ENCODE peak calls at places on chromosomes 3 and 15, in ten cellular contexts. B is progenitor cell of endocrine pancreas; K is pancreas; F is CD8-positive, alpha-beta T cell; H is AG09319; Y is left ventricle myocardium inferior; L is B cell; W is tibial artery; Q is GM13976; P is HL-60. M is an unnamed sample.

GRCh38 chr15:36585774-36586173 is 6.3 kb downstream of the CDIN1 start:
- DNase-seq in K (no peak), L (no peak), Y (no peak), B (no peak), Q (no peak), W (no peak), H (no peak), P (no peak), F (no peak), M (no peak)

GRCh38 chr3:149471991-149472390 is 2.5 kb upstream of the TM4SF4 start:
- DNase-seq in F (no peak), W (no peak), H (no peak), B (no peak), L (no peak), Q (no peak), Y (no peak), P (no peak), K (no peak), M (no peak)

GRCh38 chr15:99343836-99344551 is 92.7 kb downstream of the LRRC28 start:
- DNase-seq in H (no peak), W (no peak), Q (peak; percentile 23), L (no peak), K (no peak), F (peak; percentile 34), P (no peak), B (no peak), Y (peak; percentile 34), M (peak; percentile 8)

GRCh38 chr3:67357610-67358458 is 296.6 kb downstream of the SUCLG2 start:
- DNase-seq in W (no peak), L (no peak), Y (no peak), Q (peak; percentile 20), F (no peak), K (no peak), B (no peak), P (no peak), H (no peak), M (peak; percentile 32)

GRCh38 chr15:74253276-74253921 is 17.3 kb downstream of the CCDC33 start:
- DNase-seq in K (no peak), L (no peak), B (no peak), P (no peak), H (no peak), W (no peak), F (no peak), Q (no peak), Y (no peak), M (no peak)

GRCh38 chr3:152056073-152056472 is 182.6 kb downstream of the SUCNR1 start:
- DNase-seq in Y (no peak), Q (no peak), L (no peak), W (no peak), P (no peak), H (no peak), K (no peak), B (no peak), F (no peak), M (no peak)

GRCh38 chr15:45187894-45188830 is at the start of gene SHF:
- DNase-seq in B (peak; percentile 47), P (no peak), L (peak; percentile 75), H (no peak), K (peak; percentile 39), Y (peak; percentile 65), F (peak; percentile 41), W (peak; percentile 76), Q (peak; percentile 89), M (peak; percentile 88)

GRCh38 chr3:59772416-59773408 is 722.9 kb upstream of the CFAP20DC start:
- DNase-seq in H (no peak), Y (no peak), P (no peak), K (no peak), B (no peak), L (no peak), Q (no peak), F (peak; percentile 13), W (no peak), M (no peak)

GRCh38 chr3:184552296-184552695 is 9.3 kb upstream of the EPHB3 start:
- DNase-seq in L (no peak), P (no peak), B (no peak), H (no peak), K (no peak), Q (no peak), Y (no peak), F (no peak), W (no peak), M (no peak)

GRCh38 chr15:60362318-60363023 is 35.3 kb downstream of the ANXA2 start:
- DNase-seq in W (no peak), Y (no peak), L (no peak), K (no peak), B (no peak), P (no peak), F (no peak), H (peak; percentile 67), Q (no peak), M (no peak)

GRCh38 chr3:186950402-186951093 is 20.2 kb downstream of the ST6GAL1 start:
- DNase-seq in P (no peak), L (no peak), K (no peak), B (no peak), Q (no peak), F (no peak), Y (no peak), H (no peak), W (no peak), M (no peak)
- TF ChIP-seq CTCF in P (no peak), L (no peak), K (no peak), B (no peak), Q (no peak), F (no peak), Y (no peak), H (no peak), W (no peak), M (no peak)

GRCh38 chr3:177894021-177894690 is 642.1 kb upstream of the KCNMB2 start:
- DNase-seq in Q (no peak), H (no peak), P (no peak), W (no peak), F (no peak), K (no peak), L (no peak), B (no peak), Y (no peak), M (no peak)

GRCh38 chr3:177887475-177887874 is 648.8 kb upstream of the KCNMB2 start:
- DNase-seq in P (no peak), Q (peak; percentile 22), L (no peak), K (no peak), H (no peak), Y (no peak), F (no peak), W (no peak), B (no peak), M (peak; percentile 25)

GRCh38 chr3:177898185-177898584 is 638.1 kb upstream of the KCNMB2 start:
- DNase-seq in Y (no peak), H (no peak), P (no peak), F (no peak), K (no peak), W (no peak), B (no peak), Q (no peak), L (no peak), M (no peak)

GRCh38 chr3:177889158-177889557 is 647.1 kb upstream of the KCNMB2 start:
- DNase-seq in L (no peak), B (no peak), H (no peak), Y (no peak), W (no peak), P (no peak), K (no peak), Q (no peak), F (no peak), M (no peak)

DNA sequence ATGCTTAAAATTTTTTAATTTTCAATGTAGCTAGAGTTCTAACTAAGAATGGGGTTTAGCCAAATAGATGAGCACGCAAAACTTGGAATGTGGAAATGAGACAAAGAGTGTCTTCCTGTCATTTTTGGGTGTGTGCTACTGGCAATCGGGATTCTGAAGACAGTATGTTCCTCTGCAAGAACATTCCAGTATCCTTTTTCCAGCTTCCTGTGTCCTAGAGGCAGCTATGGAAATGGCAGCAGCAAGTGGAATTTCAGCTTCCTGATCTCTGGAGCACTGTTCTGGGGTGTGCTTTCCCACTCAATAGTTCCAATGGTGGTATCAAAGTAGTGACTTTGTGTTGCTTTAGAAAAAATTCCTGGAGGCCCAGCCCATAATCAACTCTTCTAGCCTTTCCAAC is 642.9 kb upstream of the KCNMB2 start:
- DNase-seq in W (no peak), L (no peak), P (no peak), H (no peak), K (no peak), B (no peak), Q (no peak), F (no peak), Y (no peak), M (no peak)
- TF ChIP-seq CTCF in W (no peak), L (no peak), P (no peak), H (no peak), K (no peak), B (no peak), Q (no peak), F (no peak), Y (peak; percentile 50), M (no peak)

GRCh38 chr3:63905731-63906620 is 6.2 kb downstream of the SCAANT1 start:
- DNase-seq in F (no peak), Y (no peak), K (no peak), Q (no peak), W (no peak), P (no peak), B (no peak), L (no peak), H (no peak), M (no peak)

GRCh38 chr3:63910873-63911272 is 1.3 kb downstream of the SCAANT1 start:
- DNase-seq in B (no peak), F (no peak), H (no peak), P (no peak), W (no peak), Q (peak; percentile 38), Y (no peak), K (no peak), L (no peak), M (peak; percentile 48)

GRCh38 chr3:63909431-63909830 is 2.8 kb downstream of the SCAANT1 start:
- DNase-seq in F (no peak), B (no peak), H (no peak), Q (no peak), P (no peak), W (no peak), K (no peak), Y (no peak), L (no peak), M (no peak)

GRCh38 chr3:63908776-63909175 is 3.4 kb downstream of the SCAANT1 start:
- DNase-seq in F (no peak), H (no peak), Q (no peak), B (no peak), W (no peak), L (no peak), K (no peak), Y (no peak), P (no peak), M (no peak)

GRCh38 chr3:63908081-63908736 is 4.0 kb downstream of the SCAANT1 start:
- DNase-seq in H (no peak), W (no peak), F (no peak), P (no peak), Y (no peak), Q (no peak), B (no peak), K (no peak), L (no peak), M (no peak)
- TF ChIP-seq CTCF in H (peak; percentile 43), W (no peak), F (no peak), P (no peak), Y (peak; percentile 48), Q (no peak), B (peak; percentile 23), K (no peak), L (no peak), M (no peak)

DNA sequence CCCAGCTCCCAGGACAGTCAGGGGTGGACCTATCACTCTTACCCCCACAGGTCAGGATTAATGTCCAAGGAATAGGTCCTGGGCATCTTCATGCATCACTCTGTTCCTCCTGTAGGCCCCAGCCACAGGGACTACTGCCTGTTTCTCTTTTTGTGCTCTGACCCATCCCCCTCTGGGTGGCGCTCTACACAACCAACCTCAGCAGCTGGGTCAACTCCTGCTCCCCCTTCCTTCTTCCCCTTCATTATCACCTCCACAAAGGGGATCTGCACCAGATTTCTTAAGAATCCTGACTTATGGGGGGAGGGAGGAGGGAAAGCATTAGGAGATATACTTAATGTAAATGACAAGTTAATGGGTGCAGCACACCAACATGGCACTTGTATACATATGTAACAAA is 12.2 kb upstream of the TRANK1 start:
- DNase-seq in P (no peak), F (no peak), Y (no peak), W (no peak), L (no peak), B (no peak), H (no peak), K (no peak), Q (no peak), M (no peak)
- TF ChIP-seq CTCF in P (peak; percentile 0), F (no peak), Y (no peak), W (no peak), L (no peak), B (peak; percentile 10), H (no peak), K (no peak), Q (peak; percentile 12), M (no peak)